ENCODE peak calls at places on chromosomes 2 and 18, in six cellular contexts. One of them, this sample, is unnamed.

GRCh38 chr2:27800856-27801255 is 29.3 kb downstream of the MRPL33 start:
- DNase-seq in IMR-90: no peak
- DNase-seq in mesenchymal stem cell: no peak
- DNase-seq in H9: no peak
- DNase-seq in H1: peak; percentile 27
- DNase-seq in trophoblast cell: no peak
- DNase-seq in this sample: no peak

GRCh38 chr18:28163201-28163778 is 13.6 kb downstream of the CDH2 start:
- DNase-seq in IMR-90: peak; percentile 84
- DNase-seq in mesenchymal stem cell: no peak
- DNase-seq in H9: no peak
- DNase-seq in H1: no peak
- DNase-seq in trophoblast cell: no peak
- DNase-seq in this sample: no peak

GRCh38 chr2:104431701-104432121 is 422.2 kb upstream of the POU3F3 start:
- DNase-seq in IMR-90: no peak
- DNase-seq in mesenchymal stem cell: no peak
- DNase-seq in H9: no peak
- DNase-seq in H1: no peak
- DNase-seq in trophoblast cell: no peak
- DNase-seq in this sample: no peak

GRCh38 chr2:64277101-64277849 is 133.1 kb upstream of the PELI1 start:
- DNase-seq in IMR-90: no peak
- DNase-seq in mesenchymal stem cell: peak; percentile 46
- DNase-seq in H9: peak; percentile 74
- DNase-seq in H1: no peak
- DNase-seq in trophoblast cell: peak; percentile 59
- DNase-seq in this sample: no peak

GRCh38 chr2:3635171-3636008 is 22.6 kb upstream of the ALLC start:
- DNase-seq in IMR-90: no peak
- DNase-seq in mesenchymal stem cell: no peak
- DNase-seq in H9: peak; percentile 21
- DNase-seq in H1: peak; percentile 45
- DNase-seq in trophoblast cell: no peak
- DNase-seq in this sample: no peak

GRCh38 chr2:88099798-88100488 is 27.9 kb downstream of the FABP1 start:
- DNase-seq in IMR-90: peak; percentile 4
- DNase-seq in mesenchymal stem cell: peak; percentile 22
- DNase-seq in H9: peak; percentile 96
- DNase-seq in H1: peak; percentile 92
- DNase-seq in trophoblast cell: no peak
- DNase-seq in this sample: peak; percentile 83

GRCh38 chr2:147506889-147507288 is 337.9 kb upstream of the ACVR2A start:
- DNase-seq in IMR-90: no peak
- DNase-seq in mesenchymal stem cell: no peak
- DNase-seq in H9: no peak
- DNase-seq in H1: no peak
- DNase-seq in trophoblast cell: no peak
- DNase-seq in this sample: no peak

GRCh38 chr18:53920312-53921075 is 304.0 kb downstream of the MBD2 start:
- DNase-seq in IMR-90: no peak
- DNase-seq in mesenchymal stem cell: no peak
- DNase-seq in H9: no peak
- DNase-seq in H1: no peak
- DNase-seq in trophoblast cell: no peak
- DNase-seq in this sample: no peak

GRCh38 chr18:35134190-35134730 is 93.0 kb downstream of the MAPRE2 start:
- DNase-seq in IMR-90: no peak
- DNase-seq in mesenchymal stem cell: no peak
- DNase-seq in H9: no peak
- DNase-seq in H1: no peak
- DNase-seq in trophoblast cell: no peak
- DNase-seq in this sample: no peak

GRCh38 chr18:54263904-54264336 is 5.4 kb upstream of the POLI start:
- DNase-seq in IMR-90: no peak
- DNase-seq in mesenchymal stem cell: no peak
- DNase-seq in H9: no peak
- DNase-seq in H1: no peak
- DNase-seq in trophoblast cell: no peak
- DNase-seq in this sample: no peak

GRCh38 chr2:190637331-190637734 is 11.6 kb upstream of the NAB1 start:
- DNase-seq in IMR-90: peak; percentile 66
- DNase-seq in mesenchymal stem cell: peak; percentile 57
- DNase-seq in H9: no peak
- DNase-seq in H1: no peak
- DNase-seq in trophoblast cell: no peak
- DNase-seq in this sample: no peak

GRCh38 chr2:233439191-233439590 is 84.9 kb downstream of the DGKD start:
- DNase-seq in IMR-90: no peak
- DNase-seq in mesenchymal stem cell: no peak
- DNase-seq in H9: no peak
- DNase-seq in H1: no peak
- DNase-seq in trophoblast cell: no peak
- DNase-seq in this sample: no peak

GRCh38 chr2:22002066-22002465 is 878.3 kb downstream of the TDRD15 start:
- DNase-seq in IMR-90: no peak
- DNase-seq in mesenchymal stem cell: no peak
- DNase-seq in H9: no peak
- DNase-seq in H1: no peak
- DNase-seq in trophoblast cell: no peak
- DNase-seq in this sample: no peak

GRCh38 chr2:104434363-104434792 is 419.5 kb upstream of the POU3F3 start:
- DNase-seq in IMR-90: no peak
- DNase-seq in mesenchymal stem cell: no peak
- DNase-seq in H9: peak; percentile 79
- DNase-seq in H1: peak; percentile 53
- DNase-seq in trophoblast cell: peak; percentile 5
- DNase-seq in this sample: no peak

GRCh38 chr18:8367217-8367988 is 241.8 kb upstream of the RAB12 start:
- DNase-seq in IMR-90: no peak
- DNase-seq in mesenchymal stem cell: peak; percentile 12
- DNase-seq in H9: peak; percentile 83
- DNase-seq in H1: peak; percentile 83
- DNase-seq in trophoblast cell: peak; percentile 30
- DNase-seq in this sample: peak; percentile 58

GRCh38 chr18:395481-396250 is 104.8 kb downstream of the COLEC12 start:
- DNase-seq in IMR-90: peak; percentile 86
- DNase-seq in mesenchymal stem cell: peak; percentile 81
- DNase-seq in H9: no peak
- DNase-seq in H1: no peak
- DNase-seq in trophoblast cell: no peak
- DNase-seq in this sample: no peak

GRCh38 chr18:58446661-58447060 is 182.2 kb downstream of the ALPK2 start:
- DNase-seq in IMR-90: no peak
- DNase-seq in mesenchymal stem cell: no peak
- DNase-seq in H9: no peak
- DNase-seq in H1: no peak
- DNase-seq in trophoblast cell: no peak
- DNase-seq in this sample: no peak

GRCh38 chr18:63266888-63267790 is 52.4 kb downstream of the BCL2 start:
- DNase-seq in IMR-90: no peak
- DNase-seq in mesenchymal stem cell: no peak
- DNase-seq in H9: no peak
- DNase-seq in H1: no peak
- DNase-seq in trophoblast cell: no peak
- DNase-seq in this sample: no peak

GRCh38 chr2:240551809-240552208 is 6.0 kb downstream of the ANKMY1 start:
- DNase-seq in IMR-90: no peak
- DNase-seq in mesenchymal stem cell: no peak
- DNase-seq in H9: no peak
- DNase-seq in H1: no peak
- DNase-seq in trophoblast cell: no peak
- DNase-seq in this sample: no peak
- H3K14ac ChIP-seq in IMR-90: no peak overlapping the region
- H3K14ac ChIP-seq in mesenchymal stem cell: no peak overlapping the region
- H3K14ac ChIP-seq in H9: no peak overlapping the region
- H3K14ac ChIP-seq in H1: no peak overlapping the region
- H3K14ac ChIP-seq in trophoblast cell: no peak overlapping the region
- H3K14ac ChIP-seq in this sample: no peak overlapping the region

GRCh38 chr18:45962866-45963265 is 4.3 kb downstream of the EPG5 start:
- DNase-seq in IMR-90: peak; percentile 81
- DNase-seq in mesenchymal stem cell: peak; percentile 68
- DNase-seq in H9: no peak
- DNase-seq in H1: no peak
- DNase-seq in trophoblast cell: no peak
- DNase-seq in this sample: no peak
- H3K23ac ChIP-seq in IMR-90: peak overlapping the region; percentile 77
- H3K23ac ChIP-seq in mesenchymal stem cell: no peak overlapping the region
- H3K23ac ChIP-seq in H9: no peak overlapping the region
- H3K23ac ChIP-seq in H1: no peak overlapping the region
- H3K23ac ChIP-seq in trophoblast cell: no peak overlapping the region
- H3K23ac ChIP-seq in this sample: no peak overlapping the region

DNA sequence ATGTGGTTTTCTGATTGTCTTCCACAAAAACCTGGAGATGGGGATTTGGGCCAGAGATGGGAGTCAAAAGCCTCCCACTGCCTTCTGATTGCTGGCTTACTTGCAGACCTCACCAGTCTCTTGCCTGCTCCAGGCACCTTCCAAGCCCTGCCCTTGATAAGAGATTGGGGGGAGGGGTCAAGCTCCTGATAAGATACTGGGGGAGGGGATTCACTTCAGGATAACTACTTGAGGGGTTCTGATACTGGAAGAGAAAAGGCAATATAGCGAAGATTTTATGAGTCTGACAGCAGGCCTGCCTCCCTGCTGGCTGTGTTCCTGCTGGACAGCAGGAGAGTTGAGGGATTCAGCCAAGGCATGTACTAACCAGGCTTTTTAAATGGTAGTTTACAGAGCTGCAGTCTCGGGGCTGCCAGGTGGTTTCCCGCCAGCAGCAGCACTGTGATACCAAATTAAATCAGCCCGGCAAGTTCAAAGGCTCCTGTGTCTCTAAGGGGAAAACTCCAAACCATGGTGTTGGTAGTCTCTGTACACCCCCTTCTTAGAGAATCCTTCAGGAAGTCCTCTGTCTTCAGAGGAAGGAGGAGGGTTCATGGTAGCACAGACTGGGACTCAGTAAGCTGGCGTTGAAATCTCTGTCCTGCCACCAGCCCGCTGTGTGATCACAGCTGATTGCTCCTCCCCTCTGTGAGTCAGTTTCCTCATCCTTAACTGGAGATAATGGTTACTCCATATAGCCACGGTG is 58.3 kb downstream of the FBXO36 start:
- DNase-seq in IMR-90: peak; percentile 68
- DNase-seq in mesenchymal stem cell: peak; percentile 71
- DNase-seq in H9: peak; percentile 48
- DNase-seq in H1: peak; percentile 55
- DNase-seq in trophoblast cell: peak; percentile 17
- DNase-seq in this sample: no peak
- H3K14ac ChIP-seq in IMR-90: no peak overlapping the region
- H3K14ac ChIP-seq in mesenchymal stem cell: no peak overlapping the region
- H3K14ac ChIP-seq in H9: no peak overlapping the region
- H3K14ac ChIP-seq in H1: no peak overlapping the region
- H3K14ac ChIP-seq in trophoblast cell: no peak overlapping the region
- H3K14ac ChIP-seq in this sample: no peak overlapping the region

DNA sequence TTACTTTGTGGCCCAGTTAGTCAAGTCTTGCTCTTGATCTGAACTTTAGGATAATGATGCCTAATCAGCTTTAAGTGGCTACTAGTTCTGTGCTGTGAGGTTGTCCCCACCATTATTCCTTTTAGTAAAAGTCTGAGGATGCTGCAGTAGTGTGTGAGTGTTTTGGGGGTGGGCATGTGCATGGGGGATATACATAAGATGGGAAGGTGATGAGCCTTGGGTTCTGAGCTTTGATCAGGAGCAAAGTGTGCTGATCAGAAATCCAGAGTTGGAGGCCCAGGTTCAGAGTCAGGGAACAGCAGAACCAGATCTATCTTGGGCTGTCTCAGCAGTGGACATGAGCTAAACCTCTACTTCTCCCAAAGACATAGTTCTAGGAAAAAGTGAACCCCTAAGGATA is 66.8 kb downstream of the POLE4 start:
- DNase-seq in IMR-90: no peak
- DNase-seq in mesenchymal stem cell: no peak
- DNase-seq in H9: no peak
- DNase-seq in H1: no peak
- DNase-seq in trophoblast cell: no peak
- DNase-seq in this sample: no peak
- H3K23ac ChIP-seq in IMR-90: no peak overlapping the region
- H3K23ac ChIP-seq in mesenchymal stem cell: no peak overlapping the region
- H3K23ac ChIP-seq in H9: no peak overlapping the region
- H3K23ac ChIP-seq in H1: no peak overlapping the region
- H3K23ac ChIP-seq in trophoblast cell: no peak overlapping the region
- H3K23ac ChIP-seq in this sample: no peak overlapping the region

GRCh38 chr2:45886229-45886663 is 234.8 kb downstream of the PRKCE start:
- DNase-seq in IMR-90: no peak
- DNase-seq in mesenchymal stem cell: no peak
- DNase-seq in H9: no peak
- DNase-seq in H1: no peak
- DNase-seq in trophoblast cell: no peak
- DNase-seq in this sample: no peak
- H3K14ac ChIP-seq in IMR-90: no peak overlapping the region
- H3K14ac ChIP-seq in mesenchymal stem cell: no peak overlapping the region
- H3K14ac ChIP-seq in H9: no peak overlapping the region
- H3K14ac ChIP-seq in H1: no peak overlapping the region
- H3K14ac ChIP-seq in trophoblast cell: no peak overlapping the region
- H3K14ac ChIP-seq in this sample: no peak overlapping the region